ENCODE peak calls at places on chromosome 21, in six cellular contexts. X is effector CD4-positive, alpha-beta T cell; M is RWPE1; J is NCI-H1105; C is T-helper 1 cell; E is AG08395. B is an unnamed sample.

GRCh38 chr21:43340491-43341348 is 86.2 kb downstream of the SIK1 start:
- DNase-seq in M (peak), E (peak), J (no peak), C (no peak), X (no peak), B (peak)

GRCh38 chr21:25457411-25457810 is 149.9 kb downstream of the MRPL39 start:
- DNase-seq in X (no peak), M (peak), C (no peak), J (no peak), E (peak), B (no peak)

GRCh38 chr21:29299046-29299905 is 554 bp downstream of the BACH1 start:
- DNase-seq in C (peak), X (peak), M (peak), J (no peak), E (peak), B (no peak)

GRCh38 chr21:17903029-17903806 is 84.1 kb upstream of the C21orf91 start:
- DNase-seq in E (peak), J (peak), C (no peak), X (no peak), M (peak), B (peak)

GRCh38 chr21:33403128-33403785 is at the start of gene IFNGR2:
- DNase-seq in M (peak), E (peak), C (peak), X (peak), J (peak), B (no peak)

GRCh38 chr21:46455575-46456385 is 2.9 kb upstream of the DIP2A start:
- DNase-seq in J (no peak), C (no peak), M (peak), E (peak), X (no peak), B (no peak)

GRCh38 chr21:34606051-34606450 is 8.9 kb downstream of the RCAN1 start:
- DNase-seq in J (no peak), X (no peak), M (no peak), E (no peak), C (no peak), B (no peak)

GRCh38 chr21:45994738-45995685 is 13.4 kb downstream of the COL6A1 start:
- DNase-seq in X (no peak), E (no peak), J (no peak), C (no peak), M (no peak), B (no peak)

GRCh38 chr21:34910396-34910795 is 138.7 kb downstream of the RUNX1 start:
- DNase-seq in E (no peak), M (no peak), C (no peak), X (no peak), J (no peak), B (no peak)

B was measured in AG09309.